ENCODE peak calls at places on chromosomes 5 and 9, in five cellular contexts. E is brain microvascular endothelial cell, O is GM13977, K is H9, T is adipocyte. H is an unnamed sample.

GRCh38 chr9:15374310-15374709 is 48.4 kb upstream of the SNAPC3 start:
- DNase-seq in O (no peak), E (no peak), T (no peak), K (no peak), H (no peak)

GRCh38 chr5:128213340-128213739 is 129.8 kb downstream of the SLC12A2 start:
- DNase-seq in E (peak), K (peak), O (peak), T (peak), H (peak)

GRCh38 chr5:137470111-137470920 is 28.8 kb downstream of the SPOCK1 start:
- DNase-seq in T (peak), E (peak), O (no peak), K (no peak), H (no peak)

GRCh38 chr5:62585306-62585705 is 6.7 kb downstream of the LRRC70 start:
- DNase-seq in E (no peak), K (no peak), T (no peak), O (no peak), H (no peak)

GRCh38 chr5:57302164-57302563 is 128.3 kb downstream of the GPBP1 start:
- DNase-seq in T (no peak), K (no peak), E (peak), O (no peak), H (peak)

GRCh38 chr5:160539431-160539830 is 117.8 kb downstream of the PTTG1 start:
- DNase-seq in O (no peak), K (no peak), T (no peak), E (no peak), H (no peak)

GRCh38 chr9:133371261-133371711 is 4.6 kb downstream of the SURF4 start:
- DNase-seq in E (peak), T (no peak), O (no peak), K (no peak), H (no peak)

GRCh38 chr5:82091617-82092016 is 119.8 kb downstream of the ATG10 start:
- DNase-seq in E (no peak), T (peak), O (no peak), K (no peak), H (no peak)

GRCh38 chr5:27011274-27011673 is 27.1 kb downstream of the CDH9 start:
- DNase-seq in O (no peak), E (no peak), K (no peak), T (no peak), H (no peak)

GRCh38 chr5:95760291-95761191 is 29.4 kb downstream of the RHOBTB3 start:
- DNase-seq in K (no peak), T (peak), E (peak), O (peak), H (peak)

GRCh38 chr5:158080112-158080511 is 221.2 kb upstream of the CLINT1 start:
- DNase-seq in K (no peak), E (no peak), O (no peak), T (no peak), H (no peak)

GRCh38 chr5:153498516-153498915 is 8.0 kb downstream of the GRIA1 start:
- DNase-seq in K (no peak), T (peak), O (no peak), E (no peak), H (no peak)

GRCh38 chr5:139812836-139813805 is 17.5 kb downstream of the PSD2 start:
- DNase-seq in K (no peak), O (no peak), T (no peak), E (no peak), H (no peak)